ENCODE peak calls at places on chromosomes 12 and 14, in eight cellular contexts. L is H9, X is IMR-90, Y is stomach, N is astrocyte, T is right atrium auricular region, C is GM23338, M is HL-60. U is an unnamed sample.

GRCh38 chr12:28563926-28564325 is 373.7 kb downstream of the CCDC91 start:
- DNase-seq in N (peak; percentile 25), L (no peak), C (no peak), X (peak; percentile 91), T (no peak), M (no peak), Y (no peak), U (no peak)

GRCh38 chr12:130504110-130504835 is 166.6 kb downstream of the PIWIL1 start:
- DNase-seq in Y (no peak), M (no peak), T (no peak), C (no peak), N (no peak), L (peak; percentile 30), X (no peak), U (no peak)

GRCh38 chr12:118103231-118103600 is 595 bp downstream of the VSIG10 start:
- DNase-seq in X (peak; percentile 7), M (no peak), N (peak; percentile 17), L (peak; percentile 60), T (no peak), C (peak; percentile 69), Y (no peak), U (peak; percentile 79)

GRCh38 chr14:84237881-84238280 is 1292.1 kb upstream of the FLRT2 start:
- DNase-seq in X (peak; percentile 7), C (no peak), L (no peak), N (no peak), M (no peak), T (no peak), Y (no peak), U (no peak)

GRCh38 chr14:104609666-104610065 is 5.1 kb upstream of the TMEM179 start:
- DNase-seq in X (no peak), L (no peak), Y (no peak), T (no peak), C (no peak), M (no peak), N (no peak), U (no peak)

GRCh38 chr12:80040075-80040738 is 59.1 kb upstream of the OTOGL start:
- DNase-seq in T (no peak), Y (no peak), L (no peak), M (no peak), N (peak; percentile 90), X (peak; percentile 49), C (no peak), U (no peak)

GRCh38 chr12:12445165-12445881 is 88.4 kb downstream of the BORCS5 start:
- DNase-seq in T (no peak), X (no peak), N (no peak), Y (no peak), C (no peak), L (no peak), M (no peak), U (no peak)

GRCh38 chr12:123056053-123056452 is 75.6 kb downstream of the ARL6IP4 start:
- DNase-seq in M (no peak), C (no peak), L (no peak), T (no peak), Y (no peak), X (peak; percentile 41), N (no peak), U (no peak)

GRCh38 chr12:62656576-62657362 is 190.1 kb downstream of the MON2 start:
- DNase-seq in C (peak; percentile 68), M (no peak), N (no peak), T (no peak), L (peak; percentile 65), Y (no peak), X (no peak), U (no peak)

GRCh38 chr12:62657363-62657632 is 190.7 kb downstream of the MON2 start:
- DNase-seq in L (no peak), C (no peak), Y (no peak), T (no peak), X (no peak), M (no peak), N (no peak), U (no peak)

GRCh38 chr12:62654558-62655241 is 188.1 kb downstream of the MON2 start:
- DNase-seq in N (no peak), Y (no peak), M (peak; percentile 39), X (no peak), C (no peak), L (peak; percentile 59), T (no peak), U (no peak)

GRCh38 chr12:62653740-62654139 is 187.1 kb downstream of the MON2 start:
- DNase-seq in T (no peak), C (peak; percentile 98), L (peak; percentile 97), N (no peak), Y (no peak), M (no peak), X (no peak), U (no peak)

DNA sequence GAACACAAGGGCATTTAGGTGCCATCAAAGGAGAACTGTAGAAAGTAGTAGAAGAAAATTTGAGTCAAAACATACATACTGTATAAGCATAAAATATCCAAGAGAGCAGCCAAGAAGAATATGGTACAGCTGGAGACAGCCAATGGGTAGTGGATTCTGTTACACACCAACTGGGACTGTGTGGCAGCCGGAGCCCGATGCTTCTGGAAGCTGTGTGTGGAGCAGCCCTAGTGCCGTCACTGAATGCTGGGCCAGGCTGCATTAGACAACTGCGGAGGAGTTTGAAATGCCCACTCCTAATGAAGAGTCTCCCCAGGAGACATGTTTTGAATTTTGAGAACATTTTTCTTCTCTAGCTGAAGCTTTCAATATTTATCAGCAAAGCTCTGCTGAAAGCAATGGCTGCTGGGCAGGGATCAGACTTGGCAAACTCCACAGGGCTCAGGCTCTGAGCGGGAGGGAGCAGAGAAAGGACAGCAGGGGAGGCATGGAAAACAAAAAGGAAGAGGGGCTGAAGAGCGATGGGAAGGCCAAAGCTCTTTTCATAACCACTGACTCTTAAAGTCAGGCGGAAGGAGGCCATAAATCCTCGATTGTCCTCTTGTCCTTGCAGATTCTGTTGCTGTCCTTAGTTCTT is 189.0 kb downstream of the MON2 start:
- DNase-seq in N (no peak), X (no peak), Y (no peak), L (peak; percentile 63), T (no peak), C (peak; percentile 45), M (no peak), U (no peak)
- H3K27me3 ChIP-seq in N (no peaks in the 10 kb centered on the region), X (peaks cover 2% of the 10 kb centered on the region), Y (no peaks in the 10 kb centered on the region), L (peaks cover 8% of the 10 kb centered on the region), T (no peaks in the 10 kb centered on the region), C (peaks cover 20% of the 10 kb centered on the region), M (no peaks in the 10 kb centered on the region), U (no peaks in the 10 kb centered on the region)

DNA sequence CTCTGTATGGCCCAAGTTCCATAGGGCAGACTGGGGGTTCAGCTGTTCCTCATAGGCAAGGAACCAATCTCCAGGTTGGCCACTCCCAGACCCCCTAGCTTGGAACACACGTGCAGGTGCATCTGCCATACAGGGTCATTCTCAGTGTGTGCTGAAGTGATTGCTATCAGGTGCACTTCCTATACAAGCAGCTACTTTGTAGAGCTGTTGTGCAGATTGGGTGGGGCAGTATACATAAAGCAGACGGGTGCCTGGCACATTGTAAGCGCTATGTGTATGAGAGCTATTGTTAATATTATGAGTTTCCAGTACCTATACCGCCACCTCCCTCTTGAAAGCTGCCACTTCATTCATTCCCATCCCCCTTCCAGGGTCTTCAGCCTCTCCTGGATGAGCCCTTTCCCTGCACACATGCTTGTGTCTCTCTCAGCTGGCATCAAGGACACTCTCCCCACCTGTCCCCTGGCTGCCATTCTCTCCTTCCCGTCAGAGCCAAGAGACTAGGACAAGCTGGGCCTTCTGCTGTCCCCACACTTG is 17.2 kb downstream of the IRF2BPL start:
- DNase-seq in X (no peak), T (no peak), N (no peak), M (no peak), C (no peak), L (no peak), Y (peak; percentile 52), U (no peak)
- TF ChIP-seq CTCF in X (no peak), T (no peak), N (no peak), M (no peak), C (no peak), L (peak; percentile 11), Y (peak; percentile 35), U (no peak)

GRCh38 chr12:94147377-94147990 is 893 bp upstream of the PLXNC1 start:
- DNase-seq in M (no peak), L (no peak), N (no peak), Y (no peak), T (no peak), C (no peak), X (no peak), U (no peak)

GRCh38 chr12:94146166-94146565 is 2.2 kb upstream of the PLXNC1 start:
- DNase-seq in M (no peak), Y (no peak), N (no peak), L (no peak), X (no peak), T (no peak), C (no peak), U (no peak)

GRCh38 chr12:94149781-94150482 is 1.6 kb downstream of the PLXNC1 start:
- DNase-seq in M (no peak), X (no peak), L (peak; percentile 64), T (no peak), N (no peak), C (peak; percentile 77), Y (peak; percentile 28), U (no peak)

GRCh38 chr12:94148841-94149780 is 734 bp downstream of the PLXNC1 start:
- DNase-seq in C (peak; percentile 75), Y (peak; percentile 33), T (no peak), M (peak; percentile 50), N (peak; percentile 24), X (peak; percentile 23), L (peak; percentile 77), U (no peak)

DNA sequence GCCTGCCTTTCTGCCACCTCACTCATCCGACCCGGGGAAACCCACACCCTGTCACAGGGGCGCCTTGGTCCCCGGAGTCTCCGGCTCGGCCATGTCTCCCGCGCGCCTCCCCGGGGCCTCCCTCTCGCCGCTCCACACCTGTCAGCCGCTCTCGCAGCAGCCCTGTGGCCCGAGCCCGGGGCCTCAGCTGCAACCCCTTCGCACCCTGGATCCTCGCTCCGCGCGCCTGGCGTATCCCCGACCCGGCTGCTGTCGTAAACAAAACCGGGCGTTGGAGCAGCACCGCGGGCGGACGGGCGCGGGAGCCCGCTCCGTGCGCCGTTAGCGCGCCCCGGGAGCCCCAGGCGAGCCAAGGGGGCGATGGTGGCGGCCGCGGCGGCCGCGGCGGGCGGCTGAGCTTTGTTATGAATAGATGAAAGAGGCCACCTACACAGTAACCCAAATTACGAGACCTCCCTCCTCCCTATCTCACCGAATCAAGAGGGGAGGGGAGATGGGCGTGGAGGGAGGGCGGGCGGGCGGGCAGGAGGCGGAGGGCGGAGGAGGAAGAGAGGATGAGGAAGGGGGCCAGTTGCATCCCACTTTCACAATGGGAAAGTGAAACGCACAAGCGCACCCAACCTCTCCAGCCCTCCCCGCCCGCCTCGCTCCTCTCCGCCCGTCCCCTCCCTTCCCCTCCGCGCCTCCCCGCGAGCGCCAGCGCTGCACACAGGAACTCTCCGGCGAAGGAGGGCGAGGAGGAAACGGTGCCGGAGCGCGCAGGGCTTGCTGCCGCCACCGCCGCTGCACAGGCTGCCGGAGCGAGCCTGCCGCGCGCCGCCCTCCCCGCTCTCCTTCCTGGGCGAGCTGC is at the start of gene PLXNC1:
- DNase-seq in T (no peak), L (peak; percentile 67), C (peak; percentile 75), Y (peak; percentile 51), N (peak; percentile 38), X (peak; percentile 31), M (peak; percentile 74), U (peak; percentile 61)
- H3K27me3 ChIP-seq in T (no peaks in the 10 kb centered on the region), L (peaks cover 42% of the 10 kb centered on the region), C (peaks cover 92% of the 10 kb centered on the region), Y (peaks cover 72% of the 10 kb centered on the region), N (peaks cover 81% of the 10 kb centered on the region), X (peaks cover 88% of the 10 kb centered on the region), M (peaks cover 7% of the 10 kb centered on the region), U (peaks cover 58% of the 10 kb centered on the region)

DNA sequence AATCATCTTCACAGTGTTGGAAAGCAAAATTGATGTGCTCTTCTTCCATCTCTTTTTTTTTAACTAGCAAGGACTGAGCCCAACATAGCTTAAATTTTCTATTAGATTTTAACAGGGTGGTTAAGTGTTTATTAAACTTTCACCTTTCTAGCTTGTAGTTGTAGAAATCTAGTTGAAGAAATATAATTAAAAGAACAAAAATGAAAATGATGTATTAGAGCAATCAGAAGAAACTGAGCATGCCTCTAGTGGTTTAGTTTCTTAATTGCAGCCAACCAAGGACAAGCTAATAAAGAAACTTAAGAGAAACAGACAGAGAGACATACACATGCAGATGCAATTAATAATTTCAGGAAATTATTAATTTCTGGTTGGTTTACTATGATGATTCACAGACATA is 673.0 kb upstream of the LMO3 start:
- DNase-seq in T (no peak), M (no peak), Y (no peak), L (no peak), C (peak; percentile 26), X (no peak), N (no peak), U (no peak)
- TF ChIP-seq CTCF in T (no peak), M (no peak), Y (no peak), L (peak; percentile 64), C (peak; percentile 64), X (no peak), N (no peak), U (no peak)